ENCODE peak calls at places on chromosomes 11 and 22, in ten cellular contexts. S, J, U, L, Q, V, T, W, D and P are unnamed samples.

GRCh38 chr11:93775289-93775688 is 8.8 kb upstream of the MED17 start:
- DNase-seq in J (peak), V (peak), W (no peak), L (no peak), T (peak), U (no peak), D (no peak), Q (no peak), S (no peak), P (no peak)

GRCh38 chr11:128342511-128343133 is 244.7 kb downstream of the ETS1 start:
- DNase-seq in U (no peak), D (peak), J (no peak), Q (peak), S (peak), T (peak), V (peak), W (peak), L (no peak), P (no peak)

GRCh38 chr11:61637287-61637686 is 42.9 kb upstream of the DAGLA start:
- DNase-seq in Q (no peak), D (no peak), J (no peak), L (no peak), S (no peak), T (peak), W (no peak), V (no peak), U (no peak), P (no peak)

GRCh38 chr11:6572215-6572614 is 31.2 kb downstream of the RRP8 start:
- DNase-seq in Q (no peak), S (peak), V (peak), D (no peak), J (no peak), L (no peak), T (no peak), W (peak), U (no peak), P (no peak)

GRCh38 chr11:118714816-118715215 is 35.4 kb upstream of the TREH start:
- DNase-seq in T (no peak), S (no peak), J (no peak), L (no peak), D (no peak), U (no peak), Q (no peak), V (no peak), W (no peak), P (no peak)

GRCh38 chr11:129225190-129225589 is 33.1 kb upstream of the ARHGAP32 start:
- DNase-seq in S (peak), J (no peak), T (no peak), L (no peak), D (no peak), V (peak), Q (no peak), U (no peak), W (no peak), P (no peak)

GRCh38 chr11:2434008-2434407 is 10.3 kb downstream of the TRPM5 start:
- DNase-seq in J (no peak), W (no peak), D (no peak), Q (no peak), S (no peak), V (no peak), T (no peak), L (no peak), U (no peak), P (no peak)

GRCh38 chr11:34745209-34745608 is 124.3 kb downstream of the EHF start:
- DNase-seq in Q (no peak), U (no peak), S (no peak), D (no peak), J (no peak), W (no peak), L (no peak), V (no peak), T (no peak), P (peak)

GRCh38 chr11:19698493-19699292 is 13.9 kb upstream of the NAV2 start:
- DNase-seq in S (peak), L (no peak), Q (no peak), T (no peak), D (no peak), J (no peak), W (peak), V (peak), U (no peak), P (no peak)

GRCh38 chr11:69383372-69383771 is 89.4 kb downstream of the MYEOV start:
- DNase-seq in J (no peak), V (no peak), S (no peak), U (no peak), T (no peak), D (no peak), W (no peak), Q (peak), L (no peak), P (no peak)

GRCh38 chr11:69304258-69304657 is 10.3 kb downstream of the MYEOV start:
- DNase-seq in D (no peak), Q (no peak), J (no peak), L (no peak), T (no peak), U (no peak), W (no peak), V (no peak), S (no peak), P (no peak)

GRCh38 chr11:69109101-69109500 is 46.6 kb upstream of the SMIM38 start:
- DNase-seq in W (no peak), D (no peak), S (no peak), T (no peak), L (no peak), Q (no peak), U (no peak), J (no peak), V (no peak), P (no peak)

GRCh38 chr11:64233913-64234839 is at the start of gene VEGFB:
- DNase-seq in U (peak), V (peak), W (peak), Q (no peak), T (no peak), D (peak), S (no peak), J (peak), L (peak), P (no peak)

GRCh38 chr11:67998150-67999045 is 5.5 kb downstream of the UNC93B1 start:
- DNase-seq in T (peak), L (no peak), D (no peak), J (no peak), W (no peak), Q (no peak), S (no peak), V (no peak), U (no peak), P (no peak)

GRCh38 chr11:15053201-15053685 is 20.1 kb upstream of the CALCB start:
- DNase-seq in U (no peak), D (no peak), W (no peak), L (no peak), S (peak), J (no peak), V (no peak), Q (no peak), T (no peak), P (no peak)

GRCh38 chr11:17384002-17384511 is 4.4 kb downstream of the KCNJ11 start:
- DNase-seq in J (peak), V (peak), L (peak), D (peak), T (peak), W (peak), Q (peak), S (no peak), U (peak), P (no peak)

GRCh38 chr11:108672113-108672512 is 7.2 kb downstream of the DDX10 start:
- DNase-seq in W (peak), T (no peak), U (no peak), Q (no peak), L (no peak), D (no peak), J (no peak), V (peak), S (no peak), P (peak)

GRCh38 chr11:31873115-31873514 is 62.0 kb upstream of the PAX6 start:
- DNase-seq in V (no peak), T (no peak), Q (no peak), D (no peak), J (no peak), L (no peak), S (no peak), W (no peak), U (no peak), P (no peak)

GRCh38 chr11:117794772-117795629 is 2.0 kb downstream of the DSCAML1 start:
- DNase-seq in S (no peak), J (no peak), Q (no peak), D (no peak), U (no peak), V (no peak), W (no peak), T (no peak), L (no peak), P (no peak)

GRCh38 chr22:20000246-20001081 is 16.2 kb downstream of the ARVCF start:
- DNase-seq in D (no peak), W (no peak), Q (no peak), V (no peak), U (no peak), J (no peak), S (no peak), T (no peak), L (no peak), P (no peak)

GRCh38 chr22:24952837-24953293 is 349 bp downstream of the KIAA1671 start:
- DNase-seq in S (no peak), W (peak), Q (no peak), T (no peak), D (no peak), V (peak), L (no peak), U (no peak), J (peak), P (no peak)

GRCh38 chr11:81039916-81040530 is 1599.2 kb upstream of the TENM4 start:
- DNase-seq in W (no peak), D (no peak), U (no peak), S (no peak), L (no peak), T (no peak), J (no peak), V (no peak), Q (no peak), P (no peak)

GRCh38 chr22:39266398-39267030 is 21.7 kb upstream of the PDGFB start:
- DNase-seq in J (no peak), D (no peak), S (no peak), V (peak), T (peak), L (no peak), U (no peak), Q (no peak), W (no peak), P (no peak)

GRCh38 chr11:61164610-61165424 is 3.6 kb upstream of the VPS37C start:
- DNase-seq in V (no peak), J (no peak), W (no peak), U (no peak), D (no peak), S (no peak), L (no peak), Q (no peak), T (no peak), P (no peak)

GRCh38 chr22:24801906-24802504 is 4.0 kb upstream of the SGSM1 start:
- DNase-seq in S (no peak), V (no peak), W (no peak), D (no peak), Q (no peak), L (no peak), T (no peak), J (no peak), U (no peak), P (no peak)

GRCh38 chr11:75241906-75242644 is 1.5 kb downstream of the TPBGL start:
- DNase-seq in Q (no peak), V (no peak), T (no peak), L (peak), D (no peak), S (no peak), W (no peak), J (no peak), U (no peak), P (no peak)

GRCh38 chr11:97290444-97291041 is 900.7 kb downstream of the JRKL start:
- DNase-seq in W (no peak), Q (no peak), V (no peak), S (no peak), J (no peak), D (no peak), L (no peak), U (no peak), T (no peak), P (peak)

GRCh38 chr11:72102162-72102561 is 935 bp downstream of the LAMTOR1 start:
- DNase-seq in Q (no peak), L (no peak), U (no peak), V (no peak), S (no peak), D (no peak), J (no peak), W (no peak), T (peak), P (no peak)

GRCh38 chr22:49327411-49327810 is 500.3 kb downstream of the BRD1 start:
- DNase-seq in W (peak), V (no peak), U (no peak), S (no peak), T (no peak), L (no peak), D (no peak), J (no peak), Q (peak), P (no peak)